ENCODE peak calls at places on chromosomes 6 and 20, in nine cellular contexts. One of them, this sample, is unnamed.

GRCh38 chr6:108156180-108156937 is 9.5 kb upstream of the NR2E1 start:
- DNase-seq in NCI-H524: peak; percentile 84
- DNase-seq in GM03348: no peak
- DNase-seq in left lung: no peak
- DNase-seq in posterior vena cava: no peak
- DNase-seq in nephron progenitor cell: no peak
- DNase-seq in Right ventricle myocardium superior: no peak
- DNase-seq in Daoy: no peak
- DNase-seq in psoas muscle: no peak
- DNase-seq in this sample: no peak

GRCh38 chr6:135329851-135330803 is 149.0 kb downstream of the MYB start:
- DNase-seq in NCI-H524: no peak
- DNase-seq in GM03348: no peak
- DNase-seq in left lung: no peak
- DNase-seq in posterior vena cava: no peak
- DNase-seq in nephron progenitor cell: no peak
- DNase-seq in Right ventricle myocardium superior: no peak
- DNase-seq in Daoy: no peak
- DNase-seq in psoas muscle: no peak
- DNase-seq in this sample: no peak

GRCh38 chr6:140174509-140174908 is 800.1 kb upstream of the CITED2 start:
- DNase-seq in NCI-H524: no peak
- DNase-seq in GM03348: peak; percentile 81
- DNase-seq in left lung: no peak
- DNase-seq in posterior vena cava: no peak
- DNase-seq in nephron progenitor cell: no peak
- DNase-seq in Right ventricle myocardium superior: no peak
- DNase-seq in Daoy: peak; percentile 80
- DNase-seq in psoas muscle: no peak
- DNase-seq in this sample: no peak

GRCh38 chr20:47406849-47407682 is 50.6 kb upstream of the ZMYND8 start:
- DNase-seq in NCI-H524: no peak
- DNase-seq in GM03348: no peak
- DNase-seq in left lung: no peak
- DNase-seq in posterior vena cava: no peak
- DNase-seq in nephron progenitor cell: no peak
- DNase-seq in Right ventricle myocardium superior: no peak
- DNase-seq in Daoy: no peak
- DNase-seq in psoas muscle: no peak
- DNase-seq in this sample: no peak

GRCh38 chr6:170117111-170117972 is 173.5 kb downstream of the DLL1 start:
- DNase-seq in NCI-H524: no peak
- DNase-seq in GM03348: no peak
- DNase-seq in left lung: peak; percentile 18
- DNase-seq in posterior vena cava: peak; percentile 58
- DNase-seq in nephron progenitor cell: no peak
- DNase-seq in Right ventricle myocardium superior: no peak
- DNase-seq in Daoy: no peak
- DNase-seq in psoas muscle: no peak
- DNase-seq in this sample: no peak

GRCh38 chr6:117540670-117541069 is 58.2 kb downstream of the DCBLD1 start:
- DNase-seq in NCI-H524: no peak
- DNase-seq in GM03348: no peak
- DNase-seq in left lung: no peak
- DNase-seq in posterior vena cava: no peak
- DNase-seq in nephron progenitor cell: no peak
- DNase-seq in Right ventricle myocardium superior: no peak
- DNase-seq in Daoy: no peak
- DNase-seq in psoas muscle: no peak
- DNase-seq in this sample: no peak

GRCh38 chr20:4217349-4217761 is 202.0 kb upstream of the RNF24 start:
- DNase-seq in NCI-H524: no peak
- DNase-seq in GM03348: peak; percentile 56
- DNase-seq in left lung: no peak
- DNase-seq in posterior vena cava: peak; percentile 60
- DNase-seq in nephron progenitor cell: peak; percentile 31
- DNase-seq in Right ventricle myocardium superior: no peak
- DNase-seq in Daoy: no peak
- DNase-seq in psoas muscle: peak; percentile 57
- DNase-seq in this sample: no peak

GRCh38 chr20:64083380-64084208 is 604 bp downstream of the LKAAEAR1 start:
- DNase-seq in NCI-H524: peak; percentile 77
- DNase-seq in GM03348: peak; percentile 92
- DNase-seq in left lung: peak; percentile 81
- DNase-seq in posterior vena cava: peak; percentile 91
- DNase-seq in nephron progenitor cell: peak; percentile 91
- DNase-seq in Right ventricle myocardium superior: peak; percentile 90
- DNase-seq in Daoy: peak; percentile 87
- DNase-seq in psoas muscle: peak; percentile 82
- DNase-seq in this sample: peak; percentile 45

This sample was measured in globus pallidus.